ENCODE peak calls at places on chromosome 7, in six cellular contexts. One of them, this sample, is unnamed.

GRCh38 chr7:18356195-18356645 is 139.3 kb upstream of the HDAC9 start:
- DNase-seq in mucosa of descending colon: no peak
- DNase-seq in left ventricle myocardium inferior: no peak
- DNase-seq in body of pancreas: no peak
- DNase-seq in IMR-90: peak; percentile 28
- DNase-seq in ovary: no peak
- DNase-seq in this sample: peak; percentile 69

GRCh38 chr7:36775061-36775631 is 50.9 kb upstream of the AOAH start:
- DNase-seq in body of pancreas: no peak
- DNase-seq in IMR-90: no peak
- DNase-seq in ovary: no peak
- DNase-seq in left ventricle myocardium inferior: no peak
- DNase-seq in mucosa of descending colon: no peak
- DNase-seq in this sample: no peak

GRCh38 chr7:13628231-13629001 is 361.1 kb downstream of the ETV1 start:
- DNase-seq in left ventricle myocardium inferior: no peak
- DNase-seq in mucosa of descending colon: no peak
- DNase-seq in body of pancreas: no peak
- DNase-seq in ovary: no peak
- DNase-seq in IMR-90: peak; percentile 55
- DNase-seq in this sample: peak; percentile 3

GRCh38 chr7:83514977-83515376 is 134.0 kb downstream of the SEMA3E start:
- DNase-seq in left ventricle myocardium inferior: no peak
- DNase-seq in mucosa of descending colon: no peak
- DNase-seq in IMR-90: no peak
- DNase-seq in body of pancreas: no peak
- DNase-seq in ovary: no peak
- DNase-seq in this sample: no peak

GRCh38 chr7:155861480-155861868 is 49.2 kb upstream of the SHH start:
- DNase-seq in IMR-90: no peak
- DNase-seq in ovary: no peak
- DNase-seq in left ventricle myocardium inferior: no peak
- DNase-seq in body of pancreas: no peak
- DNase-seq in mucosa of descending colon: no peak
- DNase-seq in this sample: no peak

GRCh38 chr7:139066315-139066714 is 30.5 kb upstream of the ZC3HAV1L start:
- DNase-seq in mucosa of descending colon: no peak
- DNase-seq in left ventricle myocardium inferior: no peak
- DNase-seq in ovary: no peak
- DNase-seq in IMR-90: no peak
- DNase-seq in body of pancreas: no peak
- DNase-seq in this sample: no peak

GRCh38 chr7:39923086-39923485 is 27.0 kb upstream of the CDK13 start:
- DNase-seq in body of pancreas: no peak
- DNase-seq in IMR-90: no peak
- DNase-seq in mucosa of descending colon: no peak
- DNase-seq in ovary: no peak
- DNase-seq in left ventricle myocardium inferior: no peak
- DNase-seq in this sample: no peak

GRCh38 chr7:85023066-85023687 is 163.7 kb downstream of the SEMA3D start:
- DNase-seq in ovary: no peak
- DNase-seq in body of pancreas: peak; percentile 7
- DNase-seq in left ventricle myocardium inferior: no peak
- DNase-seq in IMR-90: peak; percentile 58
- DNase-seq in mucosa of descending colon: no peak
- DNase-seq in this sample: peak; percentile 76

GRCh38 chr7:45924283-45924682 is 3.2 kb upstream of the IGFBP3 start:
- DNase-seq in left ventricle myocardium inferior: no peak
- DNase-seq in ovary: no peak
- DNase-seq in mucosa of descending colon: no peak
- DNase-seq in body of pancreas: peak; percentile 81
- DNase-seq in IMR-90: peak; percentile 76
- DNase-seq in this sample: no peak

GRCh38 chr7:131629203-131629871 is 72.9 kb upstream of the PODXL start:
- DNase-seq in left ventricle myocardium inferior: peak; percentile 51
- DNase-seq in mucosa of descending colon: no peak
- DNase-seq in ovary: no peak
- DNase-seq in IMR-90: peak; percentile 66
- DNase-seq in body of pancreas: no peak
- DNase-seq in this sample: no peak

GRCh38 chr7:131105803-131106680 is 221.6 kb upstream of the MKLN1 start:
- DNase-seq in mucosa of descending colon: peak; percentile 91
- DNase-seq in body of pancreas: peak; percentile 86
- DNase-seq in ovary: peak; percentile 83
- DNase-seq in IMR-90: peak; percentile 70
- DNase-seq in left ventricle myocardium inferior: peak; percentile 82
- DNase-seq in this sample: peak; percentile 68

GRCh38 chr7:14858866-14859265 is 43.7 kb downstream of the DGKB start:
- DNase-seq in mucosa of descending colon: no peak
- DNase-seq in IMR-90: no peak
- DNase-seq in left ventricle myocardium inferior: no peak
- DNase-seq in ovary: no peak
- DNase-seq in body of pancreas: no peak
- DNase-seq in this sample: no peak

GRCh38 chr7:50197547-50197946 is 104.5 kb upstream of the ZPBP start:
- DNase-seq in IMR-90: no peak
- DNase-seq in left ventricle myocardium inferior: no peak
- DNase-seq in ovary: no peak
- DNase-seq in body of pancreas: no peak
- DNase-seq in mucosa of descending colon: no peak
- DNase-seq in this sample: no peak

GRCh38 chr7:100614308-100614861 is 2.0 kb downstream of the MOSPD3 start:
- DNase-seq in ovary: no peak
- DNase-seq in IMR-90: no peak
- DNase-seq in body of pancreas: no peak
- DNase-seq in mucosa of descending colon: no peak
- DNase-seq in left ventricle myocardium inferior: no peak
- DNase-seq in this sample: no peak

GRCh38 chr7:7820409-7820808 is 102.0 kb upstream of the RPA3 start:
- DNase-seq in ovary: no peak
- DNase-seq in mucosa of descending colon: no peak
- DNase-seq in body of pancreas: no peak
- DNase-seq in IMR-90: no peak
- DNase-seq in left ventricle myocardium inferior: no peak
- DNase-seq in this sample: no peak

GRCh38 chr7:71846160-71846559 is 566.0 kb downstream of the CALN1 start:
- DNase-seq in ovary: no peak
- DNase-seq in body of pancreas: no peak
- DNase-seq in left ventricle myocardium inferior: no peak
- DNase-seq in IMR-90: no peak
- DNase-seq in mucosa of descending colon: no peak
- DNase-seq in this sample: no peak

GRCh38 chr7:1501487-1502270 is 2.5 kb downstream of the INTS1 start:
- DNase-seq in ovary: no peak
- DNase-seq in IMR-90: no peak
- DNase-seq in mucosa of descending colon: no peak
- DNase-seq in body of pancreas: no peak
- DNase-seq in left ventricle myocardium inferior: no peak
- DNase-seq in this sample: no peak

GRCh38 chr7:84970683-84971082 is 216.2 kb downstream of the SEMA3D start:
- DNase-seq in IMR-90: no peak
- DNase-seq in left ventricle myocardium inferior: no peak
- DNase-seq in body of pancreas: no peak
- DNase-seq in mucosa of descending colon: no peak
- DNase-seq in ovary: no peak
- DNase-seq in this sample: no peak

GRCh38 chr7:55370001-55370400 is 4.9 kb downstream of the LANCL2 start:
- DNase-seq in mucosa of descending colon: no peak
- DNase-seq in left ventricle myocardium inferior: no peak
- DNase-seq in ovary: no peak
- DNase-seq in body of pancreas: no peak
- DNase-seq in IMR-90: peak; percentile 29
- DNase-seq in this sample: no peak

GRCh38 chr7:41955475-41956243 is 252.8 kb upstream of the INHBA start:
- DNase-seq in mucosa of descending colon: peak; percentile 87
- DNase-seq in ovary: peak; percentile 99
- DNase-seq in body of pancreas: peak; percentile 86
- DNase-seq in IMR-90: peak; percentile 99
- DNase-seq in left ventricle myocardium inferior: peak; percentile 95
- DNase-seq in this sample: peak; percentile 99

GRCh38 chr7:101486056-101486763 is 123.5 kb downstream of the COL26A1 start:
- DNase-seq in IMR-90: no peak
- DNase-seq in left ventricle myocardium inferior: no peak
- DNase-seq in mucosa of descending colon: peak; percentile 19
- DNase-seq in ovary: no peak
- DNase-seq in body of pancreas: no peak
- DNase-seq in this sample: peak; percentile 31

GRCh38 chr7:111752022-111752582 is 189.8 kb upstream of the IMMP2L start:
- DNase-seq in IMR-90: peak; percentile 44
- DNase-seq in ovary: no peak
- DNase-seq in body of pancreas: peak; percentile 54
- DNase-seq in left ventricle myocardium inferior: peak; percentile 35
- DNase-seq in mucosa of descending colon: no peak
- DNase-seq in this sample: peak; percentile 75

GRCh38 chr7:103866919-103867318 is 122.5 kb downstream of the RELN start:
- DNase-seq in body of pancreas: no peak
- DNase-seq in ovary: no peak
- DNase-seq in mucosa of descending colon: no peak
- DNase-seq in left ventricle myocardium inferior: no peak
- DNase-seq in IMR-90: no peak
- DNase-seq in this sample: no peak

GRCh38 chr7:100801833-100802568 is 25.3 kb downstream of the EPHB4 start:
- DNase-seq in mucosa of descending colon: peak; percentile 88
- DNase-seq in ovary: peak; percentile 89
- DNase-seq in IMR-90: peak; percentile 87
- DNase-seq in body of pancreas: peak; percentile 85
- DNase-seq in left ventricle myocardium inferior: peak; percentile 35
- DNase-seq in this sample: peak; percentile 40

GRCh38 chr7:30977896-30978564 is 14.3 kb downstream of the GHRHR start:
- DNase-seq in left ventricle myocardium inferior: no peak
- DNase-seq in ovary: no peak
- DNase-seq in body of pancreas: peak; percentile 83
- DNase-seq in mucosa of descending colon: no peak
- DNase-seq in IMR-90: peak; percentile 4
- DNase-seq in this sample: no peak

GRCh38 chr7:111741811-111742240 is 179.5 kb upstream of the IMMP2L start:
- DNase-seq in left ventricle myocardium inferior: no peak
- DNase-seq in ovary: peak; percentile 33
- DNase-seq in mucosa of descending colon: no peak
- DNase-seq in body of pancreas: peak; percentile 77
- DNase-seq in IMR-90: peak; percentile 76
- DNase-seq in this sample: peak; percentile 71

GRCh38 chr7:43884617-43885016 is 15.3 kb upstream of the MRPS24 start:
- DNase-seq in IMR-90: no peak
- DNase-seq in ovary: no peak
- DNase-seq in body of pancreas: no peak
- DNase-seq in mucosa of descending colon: no peak
- DNase-seq in left ventricle myocardium inferior: no peak
- DNase-seq in this sample: no peak

GRCh38 chr7:41110186-41110585 is 592.7 kb downstream of the INHBA start:
- DNase-seq in body of pancreas: no peak
- DNase-seq in left ventricle myocardium inferior: no peak
- DNase-seq in mucosa of descending colon: no peak
- DNase-seq in IMR-90: peak; percentile 78
- DNase-seq in ovary: no peak
- DNase-seq in this sample: no peak

GRCh38 chr7:130021105-130021834 is 29.9 kb downstream of the ZC3HC1 start:
- DNase-seq in IMR-90: no peak
- DNase-seq in mucosa of descending colon: no peak
- DNase-seq in body of pancreas: no peak
- DNase-seq in ovary: no peak
- DNase-seq in left ventricle myocardium inferior: peak; percentile 35
- DNase-seq in this sample: no peak

GRCh38 chr7:30069096-30069867 is 41.1 kb downstream of the PLEKHA8 start:
- DNase-seq in body of pancreas: no peak
- DNase-seq in ovary: no peak
- DNase-seq in mucosa of descending colon: no peak
- DNase-seq in IMR-90: peak; percentile 9
- DNase-seq in left ventricle myocardium inferior: no peak
- DNase-seq in this sample: no peak

GRCh38 chr7:80372415-80372814 is 139.4 kb downstream of the GNAT3 start:
- DNase-seq in left ventricle myocardium inferior: no peak
- DNase-seq in mucosa of descending colon: no peak
- DNase-seq in IMR-90: peak; percentile 82
- DNase-seq in ovary: no peak
- DNase-seq in body of pancreas: no peak
- DNase-seq in this sample: no peak

GRCh38 chr7:134405299-134405698 is 53.6 kb downstream of the AKR1B1 start:
- DNase-seq in IMR-90: no peak
- DNase-seq in ovary: no peak
- DNase-seq in body of pancreas: no peak
- DNase-seq in left ventricle myocardium inferior: no peak
- DNase-seq in mucosa of descending colon: no peak
- DNase-seq in this sample: no peak

GRCh38 chr7:92404170-92404614 is 43.1 kb upstream of the GATAD1 start:
- DNase-seq in mucosa of descending colon: no peak
- DNase-seq in left ventricle myocardium inferior: no peak
- DNase-seq in body of pancreas: no peak
- DNase-seq in IMR-90: no peak
- DNase-seq in ovary: no peak
- DNase-seq in this sample: no peak

GRCh38 chr7:54838540-54838925 is 79.5 kb upstream of the SEC61G start:
- DNase-seq in body of pancreas: no peak
- DNase-seq in IMR-90: no peak
- DNase-seq in mucosa of descending colon: no peak
- DNase-seq in ovary: no peak
- DNase-seq in left ventricle myocardium inferior: no peak
- DNase-seq in this sample: no peak

GRCh38 chr7:131608112-131608498 is 51.7 kb upstream of the PODXL start:
- DNase-seq in body of pancreas: no peak
- DNase-seq in ovary: no peak
- DNase-seq in IMR-90: no peak
- DNase-seq in left ventricle myocardium inferior: no peak
- DNase-seq in mucosa of descending colon: no peak
- DNase-seq in this sample: no peak

GRCh38 chr7:79312022-79312421 is 141.4 kb downstream of the MAGI2 start:
- DNase-seq in left ventricle myocardium inferior: no peak
- DNase-seq in IMR-90: no peak
- DNase-seq in ovary: no peak
- DNase-seq in body of pancreas: no peak
- DNase-seq in mucosa of descending colon: no peak
- DNase-seq in this sample: no peak
- H3K4me3 ChIP-seq in left ventricle myocardium inferior: no peak overlapping the region
- H3K4me3 ChIP-seq in IMR-90: no peak overlapping the region
- H3K4me3 ChIP-seq in ovary: no peak overlapping the region
- H3K4me3 ChIP-seq in body of pancreas: no peak overlapping the region
- H3K4me3 ChIP-seq in mucosa of descending colon: no peak overlapping the region
- H3K4me3 ChIP-seq in this sample: no peak overlapping the region

GRCh38 chr7:67523706-67524105 is 527.1 kb downstream of the TYW1 start:
- DNase-seq in left ventricle myocardium inferior: no peak
- DNase-seq in IMR-90: no peak
- DNase-seq in body of pancreas: no peak
- DNase-seq in mucosa of descending colon: no peak
- DNase-seq in ovary: no peak
- DNase-seq in this sample: no peak
- H3K9me3 ChIP-seq in left ventricle myocardium inferior: no peaks in the 10 kb centered on the region
- H3K9me3 ChIP-seq in IMR-90: peaks cover 3% of the 10 kb centered on the region
- H3K9me3 ChIP-seq in body of pancreas: no peaks in the 10 kb centered on the region
- H3K9me3 ChIP-seq in mucosa of descending colon: no peaks in the 10 kb centered on the region
- H3K9me3 ChIP-seq in ovary: no peaks in the 10 kb centered on the region
- H3K9me3 ChIP-seq in this sample: no peaks in the 10 kb centered on the region

GRCh38 chr7:148694631-148695030 is 4.1 kb upstream of the CUL1 start:
- DNase-seq in ovary: no peak
- DNase-seq in IMR-90: no peak
- DNase-seq in mucosa of descending colon: no peak
- DNase-seq in left ventricle myocardium inferior: no peak
- DNase-seq in body of pancreas: no peak
- DNase-seq in this sample: no peak
- TF ChIP-seq CTCF in ovary: no peak
- TF ChIP-seq CTCF in IMR-90: no peak
- TF ChIP-seq CTCF in mucosa of descending colon: no peak
- TF ChIP-seq CTCF in left ventricle myocardium inferior: no peak
- TF ChIP-seq CTCF in body of pancreas: no peak
- TF ChIP-seq CTCF in this sample: no peak

GRCh38 chr7:128737867-128738390 is 1.2 kb upstream of the CALU start:
- DNase-seq in left ventricle myocardium inferior: no peak
- DNase-seq in body of pancreas: no peak
- DNase-seq in ovary: no peak
- DNase-seq in IMR-90: peak; percentile 85
- DNase-seq in mucosa of descending colon: no peak
- DNase-seq in this sample: no peak
- H3K4me3 ChIP-seq in left ventricle myocardium inferior: no peak overlapping the region
- H3K4me3 ChIP-seq in body of pancreas: no peak overlapping the region
- H3K4me3 ChIP-seq in ovary: peak overlapping the region; percentile 89
- H3K4me3 ChIP-seq in IMR-90: no peak overlapping the region
- H3K4me3 ChIP-seq in mucosa of descending colon: no peak overlapping the region
- H3K4me3 ChIP-seq in this sample: no peak overlapping the region